ENCODE peak calls at places on chromosomes 12 and 14, in nine cellular contexts. One of them, this sample, is unnamed.
A peak's percentile ranks its signal among the peaks of the same experiment; 100 is the strongest.

GRCh38 chr14:95774265-95775160 is 60.6 kb upstream of the TCL1A start:
- DNase-seq in BE2C: peak; percentile 61
- DNase-seq in Caco-2: peak; percentile 62
- DNase-seq in heart left ventricle: no peak
- DNase-seq in foreskin fibroblast: peak; percentile 14
- DNase-seq in fibroblast of pulmonary artery: peak; percentile 45
- DNase-seq in neural crest cell: peak; percentile 72
- DNase-seq in PC-3: peak; percentile 71
- DNase-seq in lower leg skin: peak; percentile 32
- DNase-seq in this sample: peak; percentile 59

GRCh38 chr12:132281021-132281420 is 48.4 kb downstream of the GALNT9 start:
- DNase-seq in BE2C: no peak
- DNase-seq in Caco-2: no peak
- DNase-seq in heart left ventricle: no peak
- DNase-seq in foreskin fibroblast: no peak
- DNase-seq in fibroblast of pulmonary artery: no peak
- DNase-seq in neural crest cell: no peak
- DNase-seq in PC-3: no peak
- DNase-seq in lower leg skin: no peak
- DNase-seq in this sample: no peak

GRCh38 chr14:58637040-58637390 is 747 bp upstream of the DACT1 start:
- DNase-seq in BE2C: no peak
- DNase-seq in Caco-2: no peak
- DNase-seq in heart left ventricle: peak; percentile 37
- DNase-seq in foreskin fibroblast: peak; percentile 83
- DNase-seq in fibroblast of pulmonary artery: peak; percentile 84
- DNase-seq in neural crest cell: no peak
- DNase-seq in PC-3: peak; percentile 82
- DNase-seq in lower leg skin: no peak
- DNase-seq in this sample: no peak

GRCh38 chr14:101473045-101473729 is 88.1 kb upstream of the DIO3 start:
- DNase-seq in BE2C: no peak
- DNase-seq in Caco-2: no peak
- DNase-seq in heart left ventricle: no peak
- DNase-seq in foreskin fibroblast: no peak
- DNase-seq in fibroblast of pulmonary artery: no peak
- DNase-seq in neural crest cell: no peak
- DNase-seq in PC-3: no peak
- DNase-seq in lower leg skin: no peak
- DNase-seq in this sample: no peak

GRCh38 chr12:6336859-6337744 is 4.8 kb downstream of the TNFRSF1A start:
- DNase-seq in BE2C: no peak
- DNase-seq in Caco-2: no peak
- DNase-seq in heart left ventricle: no peak
- DNase-seq in foreskin fibroblast: no peak
- DNase-seq in fibroblast of pulmonary artery: peak; percentile 49
- DNase-seq in neural crest cell: no peak
- DNase-seq in PC-3: no peak
- DNase-seq in lower leg skin: no peak
- DNase-seq in this sample: no peak

GRCh38 chr12:125220404-125221273 is 155.4 kb downstream of the AACS start:
- DNase-seq in BE2C: no peak
- DNase-seq in Caco-2: no peak
- DNase-seq in heart left ventricle: no peak
- DNase-seq in foreskin fibroblast: no peak
- DNase-seq in fibroblast of pulmonary artery: peak; percentile 3
- DNase-seq in neural crest cell: no peak
- DNase-seq in PC-3: no peak
- DNase-seq in lower leg skin: no peak
- DNase-seq in this sample: peak; percentile 91

GRCh38 chr14:104246401-104247335 is 108.3 kb downstream of the KIF26A start:
- DNase-seq in BE2C: peak; percentile 8
- DNase-seq in Caco-2: no peak
- DNase-seq in heart left ventricle: no peak
- DNase-seq in foreskin fibroblast: no peak
- DNase-seq in fibroblast of pulmonary artery: no peak
- DNase-seq in neural crest cell: no peak
- DNase-seq in PC-3: peak; percentile 9
- DNase-seq in lower leg skin: no peak
- DNase-seq in this sample: no peak

GRCh38 chr12:62860501-62861156 is 74.3 kb downstream of the PPM1H start:
- DNase-seq in BE2C: no peak
- DNase-seq in Caco-2: no peak
- DNase-seq in heart left ventricle: no peak
- DNase-seq in foreskin fibroblast: no peak
- DNase-seq in fibroblast of pulmonary artery: peak; percentile 43
- DNase-seq in neural crest cell: no peak
- DNase-seq in PC-3: no peak
- DNase-seq in lower leg skin: no peak
- DNase-seq in this sample: no peak

GRCh38 chr12:24742378-24742777 is 206.5 kb downstream of the BCAT1 start:
- DNase-seq in BE2C: no peak
- DNase-seq in Caco-2: no peak
- DNase-seq in heart left ventricle: peak; percentile 49
- DNase-seq in foreskin fibroblast: no peak
- DNase-seq in fibroblast of pulmonary artery: no peak
- DNase-seq in neural crest cell: no peak
- DNase-seq in PC-3: no peak
- DNase-seq in lower leg skin: peak; percentile 45
- DNase-seq in this sample: no peak

GRCh38 chr12:57268264-57268663 is 17.3 kb upstream of the STAC3 start:
- DNase-seq in BE2C: no peak
- DNase-seq in Caco-2: no peak
- DNase-seq in heart left ventricle: no peak
- DNase-seq in foreskin fibroblast: peak; percentile 37
- DNase-seq in fibroblast of pulmonary artery: no peak
- DNase-seq in neural crest cell: no peak
- DNase-seq in PC-3: peak; percentile 15
- DNase-seq in lower leg skin: no peak
- DNase-seq in this sample: no peak

GRCh38 chr12:57266681-57267080 is 15.7 kb upstream of the STAC3 start:
- DNase-seq in BE2C: no peak
- DNase-seq in Caco-2: no peak
- DNase-seq in heart left ventricle: no peak
- DNase-seq in foreskin fibroblast: no peak
- DNase-seq in fibroblast of pulmonary artery: no peak
- DNase-seq in neural crest cell: no peak
- DNase-seq in PC-3: no peak
- DNase-seq in lower leg skin: no peak
- DNase-seq in this sample: no peak

GRCh38 chr12:57273516-57273915 is 22.5 kb upstream of the STAC3 start:
- DNase-seq in BE2C: no peak
- DNase-seq in Caco-2: no peak
- DNase-seq in heart left ventricle: no peak
- DNase-seq in foreskin fibroblast: no peak
- DNase-seq in fibroblast of pulmonary artery: no peak
- DNase-seq in neural crest cell: no peak
- DNase-seq in PC-3: no peak
- DNase-seq in lower leg skin: no peak
- DNase-seq in this sample: no peak

GRCh38 chr12:57272337-57273151 is 21.6 kb upstream of the STAC3 start:
- DNase-seq in BE2C: peak; percentile 71
- DNase-seq in Caco-2: no peak
- DNase-seq in heart left ventricle: peak; percentile 49
- DNase-seq in foreskin fibroblast: peak; percentile 23
- DNase-seq in fibroblast of pulmonary artery: peak; percentile 36
- DNase-seq in neural crest cell: no peak
- DNase-seq in PC-3: no peak
- DNase-seq in lower leg skin: no peak
- DNase-seq in this sample: no peak

GRCh38 chr12:57270966-57271470 is 20.0 kb upstream of the STAC3 start:
- DNase-seq in BE2C: no peak
- DNase-seq in Caco-2: peak; percentile 8
- DNase-seq in heart left ventricle: no peak
- DNase-seq in foreskin fibroblast: no peak
- DNase-seq in fibroblast of pulmonary artery: no peak
- DNase-seq in neural crest cell: no peak
- DNase-seq in PC-3: no peak
- DNase-seq in lower leg skin: no peak
- DNase-seq in this sample: no peak
- TF ChIP-seq CTCF in BE2C: peak; percentile 25
- TF ChIP-seq CTCF in Caco-2: no peak
- TF ChIP-seq CTCF in heart left ventricle: no peak
- TF ChIP-seq CTCF in foreskin fibroblast: no peak
- TF ChIP-seq CTCF in fibroblast of pulmonary artery: no peak
- TF ChIP-seq CTCF in neural crest cell: no peak
- TF ChIP-seq CTCF in PC-3: no peak
- TF ChIP-seq CTCF in lower leg skin: no peak
- TF ChIP-seq CTCF in this sample: no peak

DNA sequence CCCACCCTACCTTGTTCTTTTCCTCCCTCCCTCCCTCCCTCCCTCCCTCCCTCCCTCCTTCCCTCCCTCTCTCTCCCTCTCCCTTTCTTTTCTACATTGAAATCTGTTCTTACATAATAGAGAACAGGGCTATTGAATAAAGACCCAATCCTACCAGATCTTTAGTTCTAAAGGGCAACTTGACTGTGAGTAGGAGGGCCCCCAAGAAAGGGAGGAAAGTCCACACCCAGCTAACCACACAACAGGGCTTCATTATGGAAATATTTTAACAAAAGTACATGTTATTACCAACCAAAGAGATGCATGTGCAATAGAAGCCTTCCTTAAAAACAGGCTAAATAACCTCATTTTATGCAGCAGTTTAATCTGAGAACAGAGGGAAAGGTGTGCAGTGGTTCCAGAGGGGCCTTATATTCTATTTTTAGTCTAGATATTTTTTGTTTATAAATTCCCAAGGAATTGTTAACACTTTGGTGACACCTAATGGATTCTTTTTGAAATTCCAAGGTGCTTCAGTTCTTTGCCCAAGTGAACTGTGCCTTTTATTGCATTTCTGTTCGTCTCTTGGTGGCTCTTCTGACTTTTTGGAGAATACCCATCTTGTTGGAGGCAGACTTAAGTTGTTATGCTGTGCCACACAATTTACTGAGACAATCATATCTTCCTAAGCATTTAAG is 63.0 kb downstream of the GNS start:
- DNase-seq in BE2C: no peak
- DNase-seq in Caco-2: peak; percentile 10
- DNase-seq in heart left ventricle: no peak
- DNase-seq in foreskin fibroblast: no peak
- DNase-seq in fibroblast of pulmonary artery: peak; percentile 66
- DNase-seq in neural crest cell: no peak
- DNase-seq in PC-3: peak; percentile 73
- DNase-seq in lower leg skin: no peak
- DNase-seq in this sample: no peak
- TF ChIP-seq CTCF in BE2C: peak; percentile 35
- TF ChIP-seq CTCF in Caco-2: peak; percentile 18
- TF ChIP-seq CTCF in heart left ventricle: peak; percentile 61
- TF ChIP-seq CTCF in foreskin fibroblast: peak; percentile 24
- TF ChIP-seq CTCF in fibroblast of pulmonary artery: peak; percentile 37
- TF ChIP-seq CTCF in neural crest cell: peak; percentile 61
- TF ChIP-seq CTCF in PC-3: peak; percentile 73
- TF ChIP-seq CTCF in lower leg skin: no peak
- TF ChIP-seq CTCF in this sample: peak; percentile 12

GRCh38 chr12:14510574-14510973 is 57.1 kb downstream of the PLBD1 start:
- DNase-seq in BE2C: no peak
- DNase-seq in Caco-2: no peak
- DNase-seq in heart left ventricle: no peak
- DNase-seq in foreskin fibroblast: no peak
- DNase-seq in fibroblast of pulmonary artery: no peak
- DNase-seq in neural crest cell: no peak
- DNase-seq in PC-3: no peak
- DNase-seq in lower leg skin: no peak
- DNase-seq in this sample: no peak

GRCh38 chr12:14514946-14515345 is 52.7 kb downstream of the PLBD1 start:
- DNase-seq in BE2C: no peak
- DNase-seq in Caco-2: no peak
- DNase-seq in heart left ventricle: no peak
- DNase-seq in foreskin fibroblast: peak; percentile 3
- DNase-seq in fibroblast of pulmonary artery: peak; percentile 11
- DNase-seq in neural crest cell: no peak
- DNase-seq in PC-3: no peak
- DNase-seq in lower leg skin: peak; percentile 21
- DNase-seq in this sample: no peak

GRCh38 chr12:14514154-14514842 is 53.4 kb downstream of the PLBD1 start:
- DNase-seq in BE2C: no peak
- DNase-seq in Caco-2: peak; percentile 92
- DNase-seq in heart left ventricle: peak; percentile 42
- DNase-seq in foreskin fibroblast: peak; percentile 6
- DNase-seq in fibroblast of pulmonary artery: peak; percentile 55
- DNase-seq in neural crest cell: no peak
- DNase-seq in PC-3: peak; percentile 93
- DNase-seq in lower leg skin: peak; percentile 49
- DNase-seq in this sample: peak; percentile 72
- TF ChIP-seq CTCF in BE2C: peak; percentile 61
- TF ChIP-seq CTCF in Caco-2: peak; percentile 87
- TF ChIP-seq CTCF in heart left ventricle: peak; percentile 60
- TF ChIP-seq CTCF in foreskin fibroblast: no peak
- TF ChIP-seq CTCF in fibroblast of pulmonary artery: peak; percentile 49
- TF ChIP-seq CTCF in neural crest cell: peak; percentile 85
- TF ChIP-seq CTCF in PC-3: peak; percentile 75
- TF ChIP-seq CTCF in lower leg skin: no peak
- TF ChIP-seq CTCF in this sample: peak; percentile 64

GRCh38 chr14:67532998-67533753 is at the start of gene PLEKHH1:
- DNase-seq in BE2C: peak; percentile 74
- DNase-seq in Caco-2: peak; percentile 84
- DNase-seq in heart left ventricle: peak; percentile 86
- DNase-seq in foreskin fibroblast: peak; percentile 62
- DNase-seq in fibroblast of pulmonary artery: peak; percentile 61
- DNase-seq in neural crest cell: peak; percentile 65
- DNase-seq in PC-3: peak; percentile 80
- DNase-seq in lower leg skin: peak; percentile 57
- DNase-seq in this sample: peak; percentile 74
- TF ChIP-seq CTCF in BE2C: no peak
- TF ChIP-seq CTCF in Caco-2: no peak
- TF ChIP-seq CTCF in heart left ventricle: no peak
- TF ChIP-seq CTCF in foreskin fibroblast: no peak
- TF ChIP-seq CTCF in fibroblast of pulmonary artery: no peak
- TF ChIP-seq CTCF in neural crest cell: peak; percentile 47
- TF ChIP-seq CTCF in PC-3: no peak
- TF ChIP-seq CTCF in lower leg skin: no peak
- TF ChIP-seq CTCF in this sample: no peak

DNA sequence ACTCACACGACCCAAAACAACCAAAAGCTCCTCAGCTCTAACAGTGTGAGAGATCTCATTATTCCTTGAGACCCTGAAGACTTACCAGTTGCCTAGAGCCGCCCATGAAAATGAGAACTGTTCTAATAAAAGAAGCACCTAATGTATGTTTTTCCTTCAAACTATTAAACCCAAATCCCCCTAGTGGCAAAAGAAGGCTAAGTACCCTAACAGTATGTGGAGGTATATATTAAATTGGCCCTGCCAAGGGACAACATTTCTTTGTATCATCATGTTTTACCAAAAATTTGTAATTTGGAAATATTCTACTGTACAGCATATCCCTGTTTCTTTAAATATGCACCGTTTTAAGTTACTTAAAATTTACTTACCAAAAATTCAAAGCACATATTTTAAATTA is 38.0 kb upstream of the PPFIA2 start:
- DNase-seq in BE2C: no peak
- DNase-seq in Caco-2: peak; percentile 22
- DNase-seq in heart left ventricle: no peak
- DNase-seq in foreskin fibroblast: no peak
- DNase-seq in fibroblast of pulmonary artery: peak; percentile 25
- DNase-seq in neural crest cell: no peak
- DNase-seq in PC-3: peak; percentile 36
- DNase-seq in lower leg skin: no peak
- DNase-seq in this sample: no peak
- TF ChIP-seq CTCF in BE2C: peak; percentile 41
- TF ChIP-seq CTCF in Caco-2: peak; percentile 39
- TF ChIP-seq CTCF in heart left ventricle: peak; percentile 12
- TF ChIP-seq CTCF in foreskin fibroblast: no peak
- TF ChIP-seq CTCF in fibroblast of pulmonary artery: peak; percentile 52
- TF ChIP-seq CTCF in neural crest cell: peak; percentile 63
- TF ChIP-seq CTCF in PC-3: peak; percentile 58
- TF ChIP-seq CTCF in lower leg skin: no peak
- TF ChIP-seq CTCF in this sample: peak; percentile 46